ENCODE peak calls at places on chromosomes 7 and 10, in five cellular contexts. G, M, U, D and W are unnamed samples.

GRCh38 chr10:72487521-72487920 is 132.8 kb upstream of the DNAJB12 start:
- DNase-seq in G (no peak), D (no peak), M (no peak), U (no peak), W (no peak)

GRCh38 chr10:119724630-119725549 is 960 bp upstream of the INPP5F start:
- DNase-seq in M (no peak), D (peak), G (no peak), U (no peak), W (peak)

GRCh38 chr7:132171130-132171576 is 405.1 kb downstream of the PLXNA4 start:
- DNase-seq in U (no peak), D (no peak), G (no peak), M (no peak), W (peak)

GRCh38 chr10:60573342-60573741 is 183.7 kb upstream of the ANK3 start:
- DNase-seq in U (peak), M (no peak), D (no peak), G (no peak), W (no peak)

GRCh38 chr10:74213571-74214162 is 62.6 kb downstream of the ADK start:
- DNase-seq in U (no peak), M (peak), D (peak), G (peak), W (peak)

GRCh38 chr10:11237571-11237970 is 219.9 kb downstream of the CELF2 start:
- DNase-seq in D (no peak), U (no peak), G (no peak), M (no peak), W (no peak)

GRCh38 chr10:9091515-9092093 is 1037.1 kb downstream of the GATA3 start:
- DNase-seq in G (no peak), D (no peak), U (no peak), M (no peak), W (no peak)

GRCh38 chr10:33330543-33331019 is 3.9 kb downstream of the NRP1 start:
- DNase-seq in G (peak), D (peak), M (peak), U (peak), W (peak)

GRCh38 chr10:131731780-131732630 is 168.8 kb upstream of the PPP2R2D start:
- DNase-seq in U (no peak), G (no peak), D (no peak), M (no peak), W (no peak)

GRCh38 chr10:70432101-70432500 is 9.4 kb downstream of the NODAL start:
- DNase-seq in U (peak), M (no peak), D (no peak), G (no peak), W (no peak)

GRCh38 chr10:88926484-88927249 is 25.9 kb downstream of the ACTA2 start:
- DNase-seq in U (no peak), D (no peak), G (no peak), M (peak), W (peak)

GRCh38 chr7:122867471-122867980 is 18.7 kb downstream of the CADPS2 start:
- DNase-seq in U (no peak), M (no peak), G (no peak), D (no peak), W (no peak)

GRCh38 chr10:21184216-21184615 is 287.1 kb upstream of the NEBL start:
- DNase-seq in U (no peak), D (no peak), M (peak), G (no peak), W (peak)

GRCh38 chr7:115679976-115680375 is 350.6 kb downstream of the TFEC start:
- DNase-seq in D (peak), U (no peak), G (peak), M (peak), W (peak)

GRCh38 chr7:97801108-97801507 is 69.2 kb downstream of the TAC1 start:
- DNase-seq in G (no peak), D (no peak), U (no peak), M (no peak), W (no peak)

GRCh38 chr7:142984297-142984696 is 22.1 kb upstream of the KEL start:
- DNase-seq in M (no peak), G (no peak), U (no peak), D (no peak), W (no peak)

GRCh38 chr7:70215491-70215890 is 617.2 kb downstream of the AUTS2 start:
- DNase-seq in D (peak), G (no peak), U (no peak), M (peak), W (no peak)

GRCh38 chr7:70208236-70209063 is 610.2 kb downstream of the AUTS2 start:
- DNase-seq in M (peak), U (no peak), D (no peak), G (no peak), W (no peak)

GRCh38 chr7:70210200-70210960 is 612.1 kb downstream of the AUTS2 start:
- DNase-seq in G (no peak), D (no peak), U (no peak), M (no peak), W (no peak)
- H3K4me3 ChIP-seq in G (no peak), D (no peak), U (no peak), M (no peak), W (no peak)

GRCh38 chr7:130275826-130276291 is 9.2 kb downstream of the CPA2 start:
- DNase-seq in G (no peak), D (no peak), U (no peak), M (no peak), W (no peak)

GRCh38 chr7:130274983-130275649 is 8.5 kb downstream of the CPA2 start:
- DNase-seq in G (no peak), U (no peak), D (no peak), M (no peak), W (no peak)

GRCh38 chr7:130278892-130279690 is 12.4 kb downstream of the CPA2 start:
- DNase-seq in D (no peak), G (no peak), M (peak), U (no peak), W (peak)

GRCh38 chr7:130276796-130277762 is 10.4 kb downstream of the CPA2 start:
- DNase-seq in U (no peak), M (peak), G (no peak), D (no peak), W (peak)

GRCh38 chr7:130277763-130278643 is 11.3 kb downstream of the CPA2 start:
- DNase-seq in D (no peak), G (peak), M (peak), U (peak), W (peak)
- TF ChIP-seq CTCF in D (peak), G (peak), M (peak), U (peak), W (peak)

GRCh38 chr10:14158575-14158974 is 172.1 kb downstream of the FRMD4A start:
- DNase-seq in U (no peak), G (no peak), D (no peak), M (no peak), W (no peak)

GRCh38 chr10:14160299-14160698 is 170.4 kb downstream of the FRMD4A start:
- DNase-seq in M (no peak), U (no peak), D (no peak), G (no peak), W (no peak)

GRCh38 chr10:14162626-14163344 is 167.9 kb downstream of the FRMD4A start:
- DNase-seq in M (no peak), G (no peak), D (no peak), U (no peak), W (no peak)

DNA sequence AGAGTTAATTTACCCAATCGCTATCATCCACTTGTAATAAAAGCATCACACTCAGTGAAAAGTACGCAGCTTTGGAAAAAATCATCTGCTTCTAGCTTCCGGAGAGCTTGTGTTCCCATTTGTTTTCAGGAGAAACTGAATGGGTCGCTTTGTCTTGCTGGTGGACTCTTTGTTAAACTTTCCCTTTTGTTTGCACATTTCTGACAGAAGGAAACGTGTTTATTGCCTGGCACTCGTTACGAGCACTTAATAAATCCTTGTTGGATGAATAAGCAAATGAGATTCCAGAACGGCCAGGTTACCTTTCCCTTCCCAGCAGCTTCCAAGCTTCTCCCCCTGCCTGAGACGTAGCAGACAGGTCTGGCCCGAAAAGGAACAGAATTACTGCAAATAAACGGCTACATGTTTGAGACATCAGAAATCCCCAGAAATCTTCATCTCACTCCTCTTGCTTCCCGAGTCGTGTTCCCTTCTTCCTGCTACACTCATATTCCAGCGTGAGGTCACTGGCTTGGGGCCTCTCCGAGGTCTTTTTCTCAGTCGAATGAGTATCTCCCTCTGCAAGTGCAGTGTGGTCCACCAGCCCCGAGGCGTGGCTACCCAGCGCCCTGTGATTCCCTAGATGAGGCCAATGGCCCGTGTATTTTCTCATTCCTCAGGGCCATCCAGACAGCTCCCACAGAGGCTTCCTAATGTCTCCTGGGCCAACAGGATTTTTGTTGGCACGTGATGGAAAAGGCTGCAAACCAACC is 167.2 kb downstream of the FRMD4A start:
- DNase-seq in M (no peak), U (no peak), G (no peak), D (no peak), W (no peak)
- H3K4me3 ChIP-seq in M (no peak), U (no peak), G (no peak), D (no peak), W (no peak)

GRCh38 chr7:100066953-100067352 is 14.6 kb downstream of the ZNF3 start:
- DNase-seq in G (no peak), M (no peak), U (no peak), D (no peak), W (no peak)
- TF ChIP-seq CTCF in G (no peak), M (no peak), U (peak), D (no peak), W (no peak)

GRCh38 chr10:129657297-129657974 is 190.4 kb downstream of the MGMT start:
- DNase-seq in D (no peak), U (no peak), G (no peak), M (no peak), W (no peak)

GRCh38 chr10:129658673-129659072 is 191.6 kb downstream of the MGMT start:
- DNase-seq in D (peak), M (no peak), U (no peak), G (no peak), W (no peak)

GRCh38 chr10:129656642-129657041 is 189.6 kb downstream of the MGMT start:
- DNase-seq in M (no peak), D (no peak), G (no peak), U (no peak), W (no peak)

GRCh38 chr10:129662386-129662785 is 195.3 kb downstream of the MGMT start:
- DNase-seq in M (peak), U (no peak), G (no peak), D (no peak), W (no peak)

DNA sequence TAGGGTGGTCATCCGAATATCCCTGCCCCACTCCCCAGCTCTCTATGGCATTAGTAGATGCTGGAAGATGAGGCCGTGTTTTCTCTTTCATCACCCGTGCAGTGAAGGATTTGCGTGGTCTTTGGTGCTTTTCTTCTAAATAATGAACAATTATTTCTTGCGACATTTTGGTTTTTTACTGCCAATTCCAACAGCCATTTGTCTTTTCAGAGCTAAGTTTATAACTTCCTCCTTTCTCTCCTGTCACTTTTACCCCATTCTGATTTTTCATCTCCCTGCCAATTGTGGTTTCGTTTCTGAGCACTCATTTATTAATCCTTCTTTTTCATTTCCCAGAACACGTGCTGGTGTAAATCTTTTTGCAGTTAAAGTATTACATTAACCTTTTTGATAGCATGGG is 192.8 kb downstream of the MGMT start:
- DNase-seq in U (no peak), G (no peak), D (no peak), M (no peak), W (no peak)
- H3K4me3 ChIP-seq in U (no peak), G (no peak), D (no peak), M (no peak), W (no peak)

GRCh38 chr10:125562737-125563136 is 120.2 kb downstream of the TEX36 start:
- DNase-seq in G (no peak), M (no peak), D (no peak), U (no peak), W (no peak)
- TF ChIP-seq CTCF in G (no peak), M (no peak), D (no peak), U (no peak), W (no peak)

GRCh38 chr7:74093671-74094223 is 10.1 kb downstream of the LIMK1 start:
- DNase-seq in U (no peak), D (peak), M (no peak), G (no peak), W (no peak)

GRCh38 chr7:74092964-74093339 is 9.3 kb downstream of the LIMK1 start:
- DNase-seq in U (no peak), G (peak), D (peak), M (peak), W (peak)

GRCh38 chr7:74097937-74098614 is 14.5 kb downstream of the LIMK1 start:
- DNase-seq in G (peak), U (no peak), D (no peak), M (peak), W (peak)

GRCh38 chr7:74092321-74092963 is 8.8 kb downstream of the LIMK1 start:
- DNase-seq in M (no peak), G (peak), U (no peak), D (peak), W (no peak)

DNA sequence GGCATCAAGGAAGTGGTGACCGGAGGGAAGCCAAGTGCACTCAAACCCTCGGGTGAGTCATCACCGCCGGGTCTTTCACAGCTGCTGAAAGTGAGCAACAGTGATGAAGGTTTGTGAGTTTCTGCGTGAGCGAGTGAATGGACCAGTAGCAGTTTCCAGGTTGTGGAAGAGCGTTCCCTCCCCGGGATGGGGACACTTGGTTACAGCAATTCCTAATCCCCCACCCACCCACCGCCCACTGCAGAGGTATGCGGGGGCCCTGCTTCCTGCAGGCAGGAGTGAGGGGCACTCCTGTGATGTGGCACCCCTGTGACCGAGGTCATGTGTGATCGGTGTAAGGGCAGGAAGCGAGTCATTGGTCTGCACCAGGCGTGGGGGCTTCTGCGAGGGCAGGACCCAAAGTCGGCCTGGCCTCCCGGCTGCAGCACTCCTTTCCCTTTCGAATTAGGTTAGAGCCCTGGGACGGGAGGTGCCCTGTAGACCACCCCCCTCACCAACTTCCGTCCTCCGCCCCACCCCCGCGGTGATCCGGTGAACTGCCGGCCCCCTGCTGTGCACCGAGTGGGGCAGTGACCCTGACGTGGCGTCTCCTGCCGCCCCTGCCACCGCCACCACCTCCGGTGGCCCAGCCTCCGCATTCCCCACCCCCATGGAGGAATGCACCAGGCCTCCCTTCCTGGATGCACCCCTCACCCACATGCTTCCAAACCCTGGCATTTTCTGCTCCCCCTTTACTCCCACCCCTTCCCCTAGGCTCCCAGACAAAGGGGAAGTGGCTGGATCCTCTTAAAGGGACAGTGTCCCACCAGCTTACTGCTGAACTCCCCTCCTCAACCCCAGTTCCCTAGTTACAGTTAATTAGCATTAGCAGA is 10.9 kb downstream of the LIMK1 start:
- DNase-seq in D (peak), G (peak), M (peak), U (peak), W (peak)
- H3K4me3 ChIP-seq in D (peak), G (peak), M (peak), U (peak), W (peak)